ENCODE peak calls at places on chromosome 4, in ten cellular contexts. T is activated T-helper 1 cell treated with anti-CD3 and anti-CD28 coated beads, Interleukin-2, amount 50 U/mL, for 16 hours; F is naive thymus-derived CD8-positive, alpha-beta T cell; X is hypothalamus; U is stimulated activated CD4-positive, alpha-beta T cell treated with anti-CD3 and anti-CD28 coated beads, Interleukin-12 subunit alpha, Interleukin-12 subunit beta, amount 100 ng/mL, for 48 hours; W is RKO; G is DMS 273 treated with DMSO at 0.1 percent for 48 hours; E is left ventricle myocardium inferior; I is mammary epithelial cell; Z is T-cell. Y is an unnamed sample.

GRCh38 chr4:170190265-170190664 is 100.5 kb upstream of the AADAT start:
- DNase-seq in T (no peak), F (no peak), X (no peak), U (no peak), W (no peak), G (no peak), E (no peak), I (peak), Z (no peak), Y (no peak)

GRCh38 chr4:13322681-13323101 is 161.4 kb downstream of the RAB28 start:
- DNase-seq in T (no peak), F (no peak), X (no peak), U (no peak), W (no peak), G (no peak), E (no peak), I (peak), Z (no peak), Y (no peak)

GRCh38 chr4:186623546-186623945 is 68.2 kb upstream of the MTNR1A start:
- DNase-seq in T (no peak), F (no peak), X (no peak), U (no peak), W (no peak), G (no peak), E (no peak), I (no peak), Z (no peak), Y (no peak)

GRCh38 chr4:122992111-122992510 is 69.7 kb upstream of the NUDT6 start:
- DNase-seq in T (no peak), F (no peak), X (no peak), U (no peak), W (peak), G (no peak), E (no peak), I (peak), Z (no peak), Y (no peak)

GRCh38 chr4:101274888-101275752 is 72.2 kb downstream of the PPP3CA start:
- DNase-seq in T (no peak), F (no peak), X (no peak), U (no peak), W (no peak), G (no peak), E (no peak), I (no peak), Z (no peak), Y (no peak)

GRCh38 chr4:148954011-148954749 is 512.0 kb upstream of the NR3C2 start:
- DNase-seq in T (no peak), F (no peak), X (no peak), U (no peak), W (no peak), G (no peak), E (no peak), I (no peak), Z (no peak), Y (peak)

GRCh38 chr4:4182835-4183568 is 43.7 kb downstream of the OTOP1 start:
- DNase-seq in T (no peak), F (no peak), X (no peak), U (peak), W (no peak), G (no peak), E (no peak), I (no peak), Z (no peak), Y (peak)

GRCh38 chr4:168864831-168865541 is 145.1 kb downstream of the CBR4 start:
- DNase-seq in T (no peak), F (no peak), X (no peak), U (no peak), W (peak), G (no peak), E (no peak), I (peak), Z (no peak), Y (no peak)

GRCh38 chr4:123777297-123777859 is 380.8 kb downstream of the SPRY1 start:
- DNase-seq in T (no peak), F (no peak), X (no peak), U (no peak), W (no peak), G (no peak), E (peak), I (no peak), Z (no peak), Y (no peak)

GRCh38 chr4:8911311-8912088 is 39.9 kb upstream of the HMX1 start:
- DNase-seq in T (no peak), F (peak), X (no peak), U (no peak), W (no peak), G (no peak), E (no peak), I (no peak), Z (no peak), Y (no peak)

GRCh38 chr4:38759077-38759789 is 23.6 kb downstream of the TLR10 start:
- DNase-seq in T (peak), F (peak), X (peak), U (peak), W (peak), G (no peak), E (peak), I (peak), Z (no peak), Y (peak)

GRCh38 chr4:167025651-167026050 is 208.6 kb downstream of the SPOCK3 start:
- DNase-seq in T (no peak), F (no peak), X (no peak), U (no peak), W (no peak), G (no peak), E (no peak), I (peak), Z (no peak), Y (peak)

GRCh38 chr4:176981551-176981950 is 188.8 kb upstream of the VEGFC start:
- DNase-seq in T (no peak), F (no peak), X (no peak), U (no peak), W (no peak), G (no peak), E (no peak), I (peak), Z (no peak), Y (no peak)

GRCh38 chr4:142238589-142238988 is 602.2 kb downstream of the IL15 start:
- DNase-seq in T (no peak), F (no peak), X (no peak), U (no peak), W (no peak), G (no peak), E (no peak), I (peak), Z (no peak), Y (no peak)

GRCh38 chr4:38169524-38169923 is 209.3 kb downstream of the PTTG2 start:
- DNase-seq in T (no peak), F (no peak), X (no peak), U (no peak), W (peak), G (no peak), E (no peak), I (peak), Z (no peak), Y (peak)

GRCh38 chr4:78689700-78690318 is 86.3 kb upstream of the BMP2K start:
- DNase-seq in T (no peak), F (no peak), X (no peak), U (no peak), W (no peak), G (no peak), E (no peak), I (no peak), Z (no peak), Y (no peak)

GRCh38 chr4:28686618-28687017 is 1826.0 kb downstream of the STIM2 start:
- DNase-seq in T (no peak), F (no peak), X (peak), U (no peak), W (peak), G (no peak), E (peak), I (peak), Z (no peak), Y (peak)

GRCh38 chr4:6221851-6222760 is 21.8 kb upstream of the JAKMIP1 start:
- DNase-seq in T (no peak), F (no peak), X (peak), U (no peak), W (no peak), G (peak), E (peak), I (peak), Z (no peak), Y (no peak)

GRCh38 chr4:34720563-34720962 is 1523.8 kb downstream of the ARAP2 start:
- DNase-seq in T (no peak), F (no peak), X (no peak), U (no peak), W (peak), G (no peak), E (no peak), I (peak), Z (no peak), Y (peak)

GRCh38 chr4:139875456-139875855 is 209.8 kb downstream of the MGST2 start:
- DNase-seq in T (no peak), F (no peak), X (no peak), U (no peak), W (no peak), G (no peak), E (no peak), I (no peak), Z (no peak), Y (no peak)

GRCh38 chr4:72858328-72858727 is 211.2 kb downstream of the COX18 start:
- DNase-seq in T (no peak), F (no peak), X (no peak), U (no peak), W (no peak), G (no peak), E (no peak), I (peak), Z (no peak), Y (no peak)

GRCh38 chr4:79661196-79661595 is 253.2 kb upstream of the GK2 start:
- DNase-seq in T (no peak), F (no peak), X (no peak), U (no peak), W (peak), G (no peak), E (no peak), I (peak), Z (no peak), Y (no peak)

GRCh38 chr4:14877246-14878220 is 124.7 kb upstream of the CPEB2 start:
- DNase-seq in T (no peak), F (no peak), X (no peak), U (no peak), W (no peak), G (no peak), E (no peak), I (no peak), Z (no peak), Y (no peak)

GRCh38 chr4:107094332-107094731 is 58.2 kb upstream of the DKK2 start:
- DNase-seq in T (no peak), F (no peak), X (no peak), U (no peak), W (peak), G (no peak), E (no peak), I (peak), Z (no peak), Y (peak)

GRCh38 chr4:98996056-98996941 is 778 bp downstream of the METAP1 start:
- DNase-seq in T (no peak), F (no peak), X (no peak), U (no peak), W (peak), G (no peak), E (no peak), I (peak), Z (no peak), Y (peak)

GRCh38 chr4:14168919-14169318 is 541.4 kb upstream of the BOD1L1 start:
- DNase-seq in T (no peak), F (no peak), X (no peak), U (no peak), W (peak), G (no peak), E (peak), I (peak), Z (no peak), Y (peak)